ENCODE peak calls at places on chromosomes 2 and 18, in eight cellular contexts. V, J, T, H, U, K, W and G are unnamed samples.
A peak's percentile ranks its signal among the peaks of the same experiment; 100 is the strongest.

GRCh38 chr2:1641498-1641897 is 102.8 kb downstream of the PXDN start:
- DNase-seq in V (no peak), J (peak; percentile 49), T (no peak), H (no peak), U (no peak), K (no peak), W (no peak), G (no peak)

GRCh38 chr2:173869244-173869643 is 95.9 kb downstream of the SP3 start:
- DNase-seq in V (no peak), J (no peak), T (no peak), H (no peak), U (no peak), K (no peak), W (no peak), G (no peak)

GRCh38 chr2:190465060-190465459 is 56.9 kb downstream of the MFSD6 start:
- DNase-seq in V (no peak), J (no peak), T (no peak), H (no peak), U (no peak), K (no peak), W (no peak), G (no peak)

GRCh38 chr2:6683481-6683880 is 182.2 kb downstream of the CMPK2 start:
- DNase-seq in V (no peak), J (no peak), T (no peak), H (no peak), U (no peak), K (no peak), W (no peak), G (no peak)

GRCh38 chr2:96914332-96914731 is 44.5 kb upstream of the SEMA4C start:
- DNase-seq in V (peak; percentile 15), J (no peak), T (no peak), H (no peak), U (no peak), K (no peak), W (no peak), G (no peak)

GRCh38 chr2:109355192-109355843 is 226.3 kb downstream of the SH3RF3 start:
- DNase-seq in V (no peak), J (no peak), T (no peak), H (no peak), U (no peak), K (peak; percentile 13), W (no peak), G (no peak)

GRCh38 chr2:158391876-158392275 is 64.7 kb downstream of the CCDC148 start:
- DNase-seq in V (peak; percentile 81), J (no peak), T (no peak), H (peak; percentile 25), U (no peak), K (no peak), W (no peak), G (peak; percentile 58)

GRCh38 chr18:36580266-36580665 is 248.5 kb downstream of the TPGS2 start:
- DNase-seq in V (peak; percentile 48), J (no peak), T (no peak), H (no peak), U (peak; percentile 59), K (peak; percentile 64), W (peak; percentile 26), G (no peak)

GRCh38 chr2:136238552-136239346 is 120.8 kb upstream of the CXCR4 start:
- DNase-seq in V (peak; percentile 54), J (no peak), T (no peak), H (peak; percentile 53), U (no peak), K (no peak), W (no peak), G (peak; percentile 26)

GRCh38 chr2:2834530-2835254 is 503.6 kb upstream of the MYT1L start:
- DNase-seq in V (no peak), J (no peak), T (no peak), H (no peak), U (no peak), K (peak; percentile 1), W (no peak), G (no peak)

GRCh38 chr2:137179542-137179941 is 414.2 kb downstream of the THSD7B start:
- DNase-seq in V (peak; percentile 57), J (no peak), T (no peak), H (no peak), U (no peak), K (no peak), W (no peak), G (no peak)

GRCh38 chr2:159600752-159601151 is 15.6 kb downstream of the BAZ2B start:
- DNase-seq in V (peak; percentile 90), J (no peak), T (no peak), H (no peak), U (no peak), K (no peak), W (no peak), G (peak; percentile 58)

GRCh38 chr2:27040282-27040681 is 7.5 kb downstream of the TMEM214 start:
- DNase-seq in V (no peak), J (no peak), T (no peak), H (no peak), U (no peak), K (no peak), W (no peak), G (no peak)

GRCh38 chr2:15223887-15224286 is 337.2 kb downstream of the NBAS start:
- DNase-seq in V (peak; percentile 84), J (no peak), T (no peak), H (no peak), U (no peak), K (no peak), W (no peak), G (peak; percentile 65)

GRCh38 chr2:27842894-27843293 is 47.3 kb downstream of the RBKS start:
- DNase-seq in V (no peak), J (no peak), T (no peak), H (no peak), U (no peak), K (no peak), W (no peak), G (no peak)

GRCh38 chr2:40551081-40551480 is 99.2 kb upstream of the SLC8A1 start:
- DNase-seq in V (no peak), J (no peak), T (no peak), H (no peak), U (no peak), K (no peak), W (no peak), G (no peak)

GRCh38 chr2:75100011-75100680 is 99.2 kb downstream of the TACR1 start:
- DNase-seq in V (peak; percentile 76), J (no peak), T (no peak), H (no peak), U (no peak), K (no peak), W (no peak), G (peak; percentile 63)

GRCh38 chr2:63050916-63051794 is 525 bp downstream of the OTX1 start:
- DNase-seq in V (peak; percentile 12), J (no peak), T (peak; percentile 19), H (no peak), U (no peak), K (no peak), W (no peak), G (no peak)

GRCh38 chr2:236991874-236992273 is 93.8 kb upstream of the COPS8 start:
- DNase-seq in V (peak; percentile 35), J (peak; percentile 24), T (no peak), H (no peak), U (no peak), K (no peak), W (no peak), G (no peak)

DNA sequence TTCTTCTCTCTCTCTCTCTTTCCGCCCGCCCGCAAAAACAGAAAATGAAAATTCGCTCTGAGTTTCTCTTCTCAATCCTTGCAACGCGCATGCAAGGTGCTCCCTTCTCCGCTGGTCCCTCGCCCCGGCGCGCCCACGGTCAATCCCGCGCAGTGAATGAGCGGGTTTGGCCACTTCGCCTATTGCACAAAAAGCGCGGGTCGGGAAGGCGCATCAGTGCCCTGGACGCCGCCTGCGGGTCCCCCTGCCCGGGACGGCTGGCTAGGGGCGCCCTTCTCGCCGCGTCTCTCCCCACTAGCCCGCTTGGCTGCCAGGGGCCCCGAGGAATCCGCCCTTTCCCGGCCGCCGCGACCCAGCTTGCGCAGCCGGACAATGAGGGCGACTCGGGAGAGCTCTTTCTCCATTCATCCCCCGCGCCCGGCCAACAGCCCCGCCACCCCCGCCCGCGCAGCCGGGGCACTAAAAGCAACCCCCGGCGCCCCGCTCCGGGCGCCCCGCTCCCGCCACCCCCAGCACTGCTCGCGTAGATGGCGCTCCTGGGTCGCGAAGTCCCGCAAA is 686 bp downstream of the LAMA1 start:
- DNase-seq in V (peak; percentile 46), J (no peak), T (no peak), H (no peak), U (no peak), K (no peak), W (no peak), G (no peak)
- H3K27ac ChIP-seq in V (no peak overlapping the region), J (no peak overlapping the region), T (no peak overlapping the region), H (no peak overlapping the region), U (no peak overlapping the region), K (no peak overlapping the region), W (no peak overlapping the region), G (no peak overlapping the region)

DNA sequence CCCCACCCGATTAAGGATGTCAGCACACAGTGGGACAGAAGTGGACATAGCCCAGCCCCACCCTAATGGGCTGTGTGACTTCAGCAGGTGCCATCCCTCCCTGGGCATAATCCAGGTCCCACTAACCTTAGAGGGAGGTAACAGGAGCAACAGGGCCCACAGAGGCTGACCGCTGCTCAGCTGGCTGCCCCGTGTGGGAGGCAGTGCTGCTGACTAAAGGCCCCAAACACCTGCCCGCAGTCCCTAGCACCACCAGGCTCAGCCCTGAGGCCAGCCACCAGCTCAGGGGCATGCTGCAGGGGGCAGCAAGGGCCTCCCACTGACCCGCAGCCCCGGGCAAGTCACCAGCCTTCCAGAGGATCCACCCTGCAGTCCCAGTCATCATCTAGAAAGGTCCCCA is 14.6 kb downstream of the BIN1 start:
- DNase-seq in V (no peak), J (no peak), T (no peak), H (no peak), U (peak; percentile 75), K (no peak), W (no peak), G (no peak)
- H3K27ac ChIP-seq in V (no peak overlapping the region), J (no peak overlapping the region), T (no peak overlapping the region), H (no peak overlapping the region), U (peak overlapping the region; percentile 98), K (no peak overlapping the region), W (no peak overlapping the region), G (no peak overlapping the region)

GRCh38 chr18:50816767-50817166 is 3.0 kb downstream of the MRO start:
- DNase-seq in V (no peak), J (no peak), T (no peak), H (no peak), U (no peak), K (no peak), W (no peak), G (no peak)
- H3K27ac ChIP-seq in V (no peak overlapping the region), J (no peak overlapping the region), T (no peak overlapping the region), H (no peak overlapping the region), U (no peak overlapping the region), K (no peak overlapping the region), W (peak overlapping the region; percentile 16), G (no peak overlapping the region)

DNA sequence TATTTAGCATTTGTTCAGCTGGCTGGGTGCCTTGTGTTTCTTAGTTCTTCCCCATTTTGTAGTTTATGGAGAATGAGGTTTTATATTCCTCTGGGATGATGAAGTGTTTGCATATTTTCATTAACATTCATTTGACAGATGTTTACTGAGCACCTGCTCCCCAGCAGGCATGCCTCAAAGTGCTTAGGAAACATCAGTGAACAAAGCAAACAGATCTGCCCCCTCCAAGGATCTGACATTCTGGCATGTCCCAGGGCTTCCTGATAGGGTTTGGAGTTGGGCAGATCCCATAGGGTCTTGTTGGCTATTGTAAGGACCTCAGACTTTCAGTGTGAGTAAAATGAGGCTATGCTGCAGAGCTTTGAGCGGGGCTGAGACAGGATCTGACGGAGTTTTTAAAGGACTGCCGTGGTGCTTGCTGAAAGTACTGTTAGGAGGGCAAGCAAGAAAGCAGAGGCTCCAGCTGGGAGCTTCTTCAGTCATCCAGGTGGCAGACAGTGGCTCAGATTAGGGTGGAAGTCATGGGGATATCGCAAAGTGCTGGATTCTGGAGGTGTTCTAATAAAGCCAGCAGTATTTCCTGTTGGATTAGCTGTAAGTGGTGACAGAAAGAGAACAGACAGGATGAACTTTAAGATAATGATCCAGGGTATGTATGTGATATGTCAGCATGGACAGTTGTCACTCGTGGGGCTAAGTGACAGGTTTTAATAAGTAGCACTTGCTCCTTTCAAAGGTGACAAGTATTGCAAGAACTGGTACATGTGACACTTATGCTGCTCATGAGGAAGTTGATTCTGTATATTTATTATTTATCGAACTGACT is 11.3 kb upstream of the IAH1 start:
- DNase-seq in V (no peak), J (no peak), T (no peak), H (no peak), U (no peak), K (no peak), W (no peak), G (no peak)
- H3K27ac ChIP-seq in V (no peak overlapping the region), J (no peak overlapping the region), T (no peak overlapping the region), H (no peak overlapping the region), U (no peak overlapping the region), K (no peak overlapping the region), W (no peak overlapping the region), G (no peak overlapping the region)